ENCODE peak calls at places on chromosomes 13 and 19, in ten cellular contexts. A is HCT116, U is right lobe of liver, K is tibial nerve, R is uterus, L is GM12878, I is adrenal gland, W is Peyer's patch, X is IMR-90, Q is heart left ventricle. N is an unnamed sample. For H3K36me3, the result is how much of the 10 kb centered on the place peaks cover.

GRCh38 chr13:40329682-40330485 is 336.6 kb downstream of the FOXO1 start:
- DNase-seq in A (no peak), U (no peak), K (no peak), R (no peak), L (no peak), I (no peak), W (no peak), X (no peak), Q (no peak), N (no peak)

GRCh38 chr13:29137995-29138394 is 317.9 kb downstream of the MTUS2 start:
- DNase-seq in A (no peak), U (no peak), K (no peak), R (no peak), L (no peak), I (no peak), W (no peak), X (no peak), Q (no peak), N (no peak)

GRCh38 chr19:29380581-29380980 is 145.2 kb upstream of the VSTM2B start:
- DNase-seq in A (no peak), U (no peak), K (no peak), R (no peak), L (no peak), I (no peak), W (no peak), X (no peak), Q (no peak), N (peak)

GRCh38 chr19:30877591-30878230 is 471.5 kb downstream of the TSHZ3 start:
- DNase-seq in A (no peak), U (no peak), K (no peak), R (no peak), L (no peak), I (peak), W (no peak), X (no peak), Q (no peak), N (no peak)

GRCh38 chr13:45670481-45670880 is 31.6 kb upstream of the CBY2 start:
- DNase-seq in A (no peak), U (no peak), K (no peak), R (no peak), L (no peak), I (no peak), W (no peak), X (no peak), Q (no peak), N (no peak)

GRCh38 chr13:20118268-20119140 is 42.3 kb downstream of the GJA3 start:
- DNase-seq in A (no peak), U (peak), K (no peak), R (peak), L (no peak), I (peak), W (peak), X (no peak), Q (peak), N (no peak)

GRCh38 chr13:46629811-46630413 is 76.9 kb downstream of the LRCH1 start:
- DNase-seq in A (no peak), U (no peak), K (no peak), R (no peak), L (no peak), I (no peak), W (no peak), X (no peak), Q (no peak), N (no peak)

GRCh38 chr19:27733551-27734266 is 1479.2 kb downstream of the UQCRFS1 start:
- DNase-seq in A (no peak), U (no peak), K (no peak), R (no peak), L (no peak), I (no peak), W (no peak), X (no peak), Q (no peak), N (no peak)

GRCh38 chr13:50366488-50367174 is 351.4 kb downstream of the KCNRG start:
- DNase-seq in A (no peak), U (no peak), K (no peak), R (no peak), L (peak), I (no peak), W (no peak), X (no peak), Q (no peak), N (no peak)

GRCh38 chr13:84670245-84670644 is 788.0 kb upstream of the SLITRK1 start:
- DNase-seq in A (no peak), U (no peak), K (no peak), R (no peak), L (no peak), I (no peak), W (no peak), X (no peak), Q (no peak), N (no peak)

GRCh38 chr13:57698851-57699250 is 67.3 kb downstream of the PCDH17 start:
- DNase-seq in A (no peak), U (no peak), K (no peak), R (no peak), L (no peak), I (no peak), W (no peak), X (no peak), Q (no peak), N (no peak)

GRCh38 chr13:33174491-33174890 is 111.1 kb downstream of the STARD13 start:
- DNase-seq in A (no peak), U (no peak), K (no peak), R (no peak), L (no peak), I (no peak), W (no peak), X (no peak), Q (no peak), N (no peak)

GRCh38 chr19:10230155-10230903 is 802 bp downstream of the S1PR2 start:
- DNase-seq in A (no peak), U (peak), K (peak), R (peak), L (no peak), I (no peak), W (peak), X (peak), Q (peak), N (peak)

GRCh38 chr19:7575426-7576040 is 20.1 kb upstream of the CAMSAP3 start:
- DNase-seq in A (peak), U (no peak), K (no peak), R (no peak), L (no peak), I (no peak), W (no peak), X (no peak), Q (no peak), N (no peak)

GRCh38 chr19:17795495-17795856 is 538 bp downstream of the B3GNT3 start:
- DNase-seq in A (no peak), U (no peak), K (no peak), R (no peak), L (no peak), I (no peak), W (no peak), X (no peak), Q (no peak), N (no peak)

GRCh38 chr19:5775668-5776309 is 8.8 kb downstream of the PRR22 start:
- DNase-seq in A (no peak), U (no peak), K (no peak), R (no peak), L (no peak), I (no peak), W (no peak), X (peak), Q (no peak), N (no peak)

GRCh38 chr19:40685016-40685526 is 5.4 kb downstream of the NUMBL start:
- DNase-seq in A (no peak), U (no peak), K (no peak), R (no peak), L (no peak), I (no peak), W (no peak), X (no peak), Q (no peak), N (no peak)

GRCh38 chr19:32403291-32403995 is 2.1 kb upstream of the DPY19L3 start:
- DNase-seq in A (no peak), U (no peak), K (no peak), R (no peak), L (no peak), I (no peak), W (no peak), X (no peak), Q (no peak), N (no peak)

GRCh38 chr13:47858678-47859050 is 142.4 kb downstream of the SUCLA2 start:
- DNase-seq in A (no peak), U (no peak), K (no peak), R (no peak), L (no peak), I (no peak), W (no peak), X (peak), Q (no peak), N (no peak)

GRCh38 chr13:95325485-95325884 is 24.2 kb upstream of the ABCC4 start:
- DNase-seq in A (no peak), U (no peak), K (no peak), R (no peak), L (no peak), I (no peak), W (no peak), X (no peak), Q (no peak), N (no peak)

GRCh38 chr19:33412617-33413425 is 39.3 kb downstream of the CEBPG start:
- DNase-seq in A (no peak), U (no peak), K (no peak), R (no peak), L (no peak), I (no peak), W (no peak), X (no peak), Q (no peak), N (no peak)

GRCh38 chr19:56080669-56081401 is 40.3 kb downstream of the ZNF787 start:
- DNase-seq in A (peak), U (peak), K (peak), R (peak), L (peak), I (peak), W (peak), X (peak), Q (peak), N (no peak)

GRCh38 chr19:58009301-58009665 is 6.7 kb upstream of the ZNF606 start:
- DNase-seq in A (no peak), U (no peak), K (no peak), R (no peak), L (no peak), I (no peak), W (no peak), X (no peak), Q (no peak), N (no peak)
- H3K4me3 ChIP-seq in A (no peak), U (peak), K (no peak), R (peak), L (no peak), I (no peak), W (no peak), X (peak), Q (peak), N (peak)

DNA sequence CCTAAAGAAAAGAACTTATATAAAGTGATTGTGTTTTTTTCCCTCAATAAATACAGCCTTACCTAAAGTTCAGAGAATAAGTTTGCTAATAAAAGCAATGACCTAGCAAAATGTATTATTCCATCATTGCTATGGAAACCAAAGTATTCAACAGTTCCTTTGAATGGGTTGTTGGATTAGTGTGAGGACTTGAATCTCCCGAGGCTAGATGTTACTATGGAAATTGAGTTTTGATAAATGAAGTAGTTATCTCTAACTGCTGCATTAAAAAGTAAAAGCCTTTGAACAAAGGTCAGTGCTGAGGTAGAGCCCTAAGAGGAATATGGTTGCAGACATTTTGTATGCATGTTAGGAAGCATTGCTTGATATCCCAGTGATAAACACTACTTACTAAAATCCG is 6.2 kb downstream of the KLF5 start:
- DNase-seq in A (no peak), U (no peak), K (no peak), R (no peak), L (no peak), I (no peak), W (no peak), X (no peak), Q (no peak), N (no peak)
- H3K36me3 ChIP-seq in A (under half), U (under half), K (under half), R (under half), L (under half), I (under half), W (under half), X (under half), Q (under half), N (under half)

GRCh38 chr19:4052114-4052992 is 14.3 kb downstream of the ZBTB7A start:
- DNase-seq in A (no peak), U (peak), K (no peak), R (peak), L (no peak), I (peak), W (no peak), X (peak), Q (peak), N (peak)
- TF ChIP-seq POLR2A in A (no peak), U (no peak), K (no peak), R (no peak), L (no peak), I (no peak), W (no peak), X (no peak), Q (no peak), N (no peak)

DNA sequence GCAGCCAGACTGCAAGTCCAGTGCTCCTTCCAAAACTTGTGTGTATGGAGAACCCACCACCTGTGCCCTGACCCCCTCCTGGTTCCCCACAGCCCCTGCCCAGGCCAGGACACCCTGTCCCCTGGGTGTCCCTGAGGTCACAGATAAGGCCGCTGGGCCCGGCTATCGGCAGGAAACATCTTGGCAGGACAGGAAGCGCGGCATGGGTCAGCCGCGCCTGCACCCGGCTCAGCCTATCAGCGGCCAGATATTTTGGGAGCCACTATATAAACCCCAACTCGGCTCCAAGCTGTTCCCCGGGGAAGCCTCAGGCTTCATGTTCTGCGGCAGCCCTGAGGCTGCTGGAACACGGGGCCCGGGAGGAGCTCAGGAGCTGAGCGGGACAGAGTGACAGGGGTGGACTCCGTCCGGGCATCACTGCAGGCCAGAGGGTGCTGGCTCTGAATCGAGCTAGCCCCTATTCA is 60.8 kb downstream of the AP1M1 start:
- DNase-seq in A (no peak), U (peak), K (peak), R (peak), L (no peak), I (peak), W (peak), X (no peak), Q (peak), N (peak)
- H3K4me3 ChIP-seq in A (no peak), U (no peak), K (no peak), R (no peak), L (no peak), I (no peak), W (no peak), X (no peak), Q (peak), N (no peak)

GRCh38 chr13:98485561-98485960 is 91.3 kb downstream of the STK24 start:
- DNase-seq in A (no peak), U (no peak), K (no peak), R (no peak), L (no peak), I (no peak), W (peak), X (no peak), Q (no peak), N (peak)
- H3K36me3 ChIP-seq in A (under half), U (under half), K (under half), R (under half), L (under half), I (under half), W (under half), X (under half), Q (under half), N (under half)

DNA sequence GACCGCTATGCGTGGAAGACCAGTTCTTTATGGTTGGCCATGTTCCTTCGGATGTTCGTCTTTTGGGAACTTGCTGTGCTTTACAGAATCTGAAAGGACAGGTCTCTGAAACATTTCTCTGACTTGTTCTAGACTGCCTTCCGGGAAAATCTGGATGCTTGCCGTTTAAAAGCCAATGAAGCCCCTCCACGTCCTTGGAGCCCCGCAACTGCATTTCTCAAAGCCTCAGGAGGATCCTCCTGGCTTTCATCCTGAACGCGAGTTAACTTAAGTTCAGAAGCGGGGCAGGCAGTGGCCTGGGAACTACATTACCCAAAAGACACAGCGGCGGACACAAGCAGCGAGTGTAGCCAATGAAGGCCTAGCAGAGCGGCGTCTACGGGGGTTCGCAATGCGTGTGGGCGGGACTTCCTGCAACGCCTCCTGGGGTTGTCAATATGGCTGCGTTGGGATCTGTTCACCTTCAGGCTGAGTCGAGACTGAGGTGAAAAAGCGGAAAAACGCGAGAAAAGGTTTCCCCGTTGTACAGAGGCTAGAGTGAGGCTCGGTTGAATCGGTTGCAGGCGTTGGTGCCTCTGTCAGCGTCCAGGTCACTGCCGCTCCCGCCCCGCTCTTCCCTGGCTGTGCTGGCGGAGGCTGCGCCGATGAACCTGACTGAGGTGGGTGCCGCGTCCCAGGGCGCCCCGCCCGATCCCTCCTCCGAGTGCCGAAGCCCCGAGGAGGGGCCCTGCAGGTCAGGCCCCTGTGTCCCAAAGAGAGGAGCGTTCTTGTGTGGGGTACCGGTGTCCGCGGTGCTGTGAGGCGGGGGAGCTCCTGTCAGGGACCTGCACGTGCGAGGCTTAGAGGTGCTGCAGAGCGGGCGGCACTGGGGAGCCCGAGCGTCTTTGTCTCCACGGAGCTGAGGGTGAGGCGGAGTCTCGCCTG is at the start of gene ZNF17:
- DNase-seq in A (peak), U (peak), K (peak), R (peak), L (peak), I (peak), W (peak), X (peak), Q (peak), N (peak)
- TF ChIP-seq POLR2A in A (peak), U (no peak), K (peak), R (peak), L (peak), I (no peak), W (no peak), X (no peak), Q (peak), N (no peak)

DNA sequence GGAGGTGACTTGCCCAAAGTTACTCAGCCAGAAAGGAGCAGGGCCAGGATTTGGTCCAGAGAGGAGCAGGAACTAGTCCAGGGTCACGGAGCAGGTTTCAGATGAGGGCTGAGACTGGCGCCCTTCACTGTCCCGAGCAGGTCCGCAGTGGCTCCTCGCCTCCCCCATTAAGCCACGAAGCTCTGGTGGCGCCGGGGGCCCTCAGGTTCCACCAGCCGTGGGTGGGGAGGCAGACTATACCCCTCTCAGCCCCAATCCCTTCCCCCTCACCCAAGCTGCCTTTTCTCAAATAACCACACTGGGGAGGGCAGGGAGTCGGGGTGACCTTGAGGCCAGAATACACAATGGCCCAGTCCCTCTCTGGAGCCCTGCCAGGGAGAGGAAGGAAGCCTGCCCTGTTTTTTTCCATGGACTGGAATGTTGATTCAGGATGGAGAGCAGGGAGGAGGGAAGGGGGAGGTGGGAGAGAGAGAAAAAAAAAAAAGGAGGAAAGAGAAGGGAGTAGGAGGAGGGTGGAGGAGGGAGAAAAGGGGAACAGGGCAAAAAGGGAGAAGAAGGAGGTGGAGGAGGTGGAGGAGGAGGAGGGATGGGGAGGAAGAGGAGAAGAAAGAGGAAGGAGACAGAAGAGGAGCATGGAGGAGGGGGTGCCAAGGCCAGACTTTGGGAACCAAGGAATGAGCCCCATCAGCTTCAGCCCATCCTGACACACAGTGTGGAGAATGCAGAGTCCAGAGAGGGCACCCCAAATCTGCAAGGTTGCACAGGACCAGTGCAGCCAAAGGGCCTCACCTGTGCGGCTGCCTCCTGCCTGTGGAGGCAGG is 19.7 kb downstream of the CEACAM16 start:
- DNase-seq in A (no peak), U (peak), K (no peak), R (peak), L (no peak), I (peak), W (no peak), X (peak), Q (peak), N (no peak)
- H3K4me3 ChIP-seq in A (no peak), U (peak), K (no peak), R (no peak), L (no peak), I (no peak), W (no peak), X (no peak), Q (peak), N (no peak)

GRCh38 chr19:42042455-42043170 is 27.4 kb downstream of the GRIK5 start:
- DNase-seq in A (no peak), U (no peak), K (no peak), R (no peak), L (no peak), I (no peak), W (no peak), X (no peak), Q (no peak), N (no peak)

GRCh38 chr19:42045575-42045974 is 24.4 kb downstream of the GRIK5 start:
- DNase-seq in A (no peak), U (no peak), K (no peak), R (no peak), L (no peak), I (no peak), W (no peak), X (no peak), Q (no peak), N (no peak)

GRCh38 chr19:42038675-42039074 is 31.3 kb downstream of the GRIK5 start:
- DNase-seq in A (no peak), U (no peak), K (no peak), R (no peak), L (no peak), I (peak), W (no peak), X (no peak), Q (peak), N (no peak)

GRCh38 chr19:42037649-42038048 is 32.4 kb downstream of the GRIK5 start:
- DNase-seq in A (no peak), U (no peak), K (no peak), R (no peak), L (no peak), I (no peak), W (no peak), X (no peak), Q (no peak), N (no peak)

GRCh38 chr19:42040031-42040430 is 30.0 kb downstream of the GRIK5 start:
- DNase-seq in A (no peak), U (no peak), K (no peak), R (no peak), L (no peak), I (no peak), W (no peak), X (no peak), Q (no peak), N (no peak)
- H3K36me3 ChIP-seq in A (under half), U (under half), K (under half), R (under half), L (under half), I (under half), W (under half), X (under half), Q (under half), N (under half)